ENCODE peak calls at places on chromosomes 16 and 17, in ten cellular contexts. One of them, this sample, is unnamed.

GRCh38 chr17:8875957-8876356 is 8.5 kb upstream of the PIK3R6 start:
- DNase-seq in Karpas-422: no peak
- DNase-seq in MM.1S: no peak
- DNase-seq in GM23248: peak; percentile 93
- DNase-seq in SK-N-SH: no peak
- DNase-seq in hepatocyte: no peak
- DNase-seq in PC-9: no peak
- DNase-seq in OCI-LY7: no peak
- DNase-seq in HCT116: no peak
- DNase-seq in PC-3: no peak
- DNase-seq in this sample: peak; percentile 44

GRCh38 chr16:85995591-85996461 is 96.9 kb downstream of the IRF8 start:
- DNase-seq in PC-3: no peak
- DNase-seq in hepatocyte: peak; percentile 35
- DNase-seq in GM23248: no peak
- DNase-seq in PC-9: no peak
- DNase-seq in OCI-LY7: peak; percentile 69
- DNase-seq in SK-N-SH: no peak
- DNase-seq in MM.1S: no peak
- DNase-seq in HCT116: no peak
- DNase-seq in Karpas-422: no peak
- DNase-seq in this sample: no peak

GRCh38 chr16:56192971-56193936 is 2.0 kb downstream of the GNAO1 start:
- DNase-seq in MM.1S: no peak
- DNase-seq in SK-N-SH: peak; percentile 28
- DNase-seq in OCI-LY7: no peak
- DNase-seq in hepatocyte: no peak
- DNase-seq in HCT116: no peak
- DNase-seq in PC-3: no peak
- DNase-seq in PC-9: no peak
- DNase-seq in Karpas-422: no peak
- DNase-seq in GM23248: no peak
- DNase-seq in this sample: peak; percentile 65

GRCh38 chr17:48012151-48012520 is 25.5 kb downstream of the COPZ2 start:
- DNase-seq in hepatocyte: peak; percentile 72
- DNase-seq in MM.1S: peak; percentile 85
- DNase-seq in GM23248: peak; percentile 64
- DNase-seq in HCT116: no peak
- DNase-seq in OCI-LY7: peak; percentile 89
- DNase-seq in PC-3: peak; percentile 33
- DNase-seq in PC-9: no peak
- DNase-seq in SK-N-SH: peak; percentile 95
- DNase-seq in Karpas-422: peak; percentile 93
- DNase-seq in this sample: peak; percentile 87

GRCh38 chr16:24838554-24839266 is 7.1 kb upstream of the SLC5A11 start:
- DNase-seq in HCT116: no peak
- DNase-seq in SK-N-SH: no peak
- DNase-seq in hepatocyte: peak; percentile 36
- DNase-seq in OCI-LY7: no peak
- DNase-seq in PC-9: peak; percentile 53
- DNase-seq in MM.1S: no peak
- DNase-seq in Karpas-422: no peak
- DNase-seq in PC-3: peak; percentile 30
- DNase-seq in GM23248: peak; percentile 88
- DNase-seq in this sample: no peak

GRCh38 chr17:73343168-73343634 is 31.4 kb upstream of the CDC42EP4 start:
- DNase-seq in HCT116: no peak
- DNase-seq in hepatocyte: peak; percentile 88
- DNase-seq in SK-N-SH: peak; percentile 94
- DNase-seq in PC-9: no peak
- DNase-seq in GM23248: peak; percentile 90
- DNase-seq in Karpas-422: no peak
- DNase-seq in OCI-LY7: no peak
- DNase-seq in MM.1S: no peak
- DNase-seq in PC-3: no peak
- DNase-seq in this sample: peak; percentile 89

GRCh38 chr16:55035037-55035436 is 104.4 kb downstream of the IRX5 start:
- DNase-seq in HCT116: peak; percentile 19
- DNase-seq in SK-N-SH: peak; percentile 73
- DNase-seq in PC-3: peak; percentile 3
- DNase-seq in OCI-LY7: peak; percentile 39
- DNase-seq in MM.1S: no peak
- DNase-seq in Karpas-422: peak; percentile 88
- DNase-seq in hepatocyte: peak; percentile 61
- DNase-seq in GM23248: peak; percentile 33
- DNase-seq in PC-9: no peak
- DNase-seq in this sample: peak; percentile 90

GRCh38 chr16:5325932-5326331 is 228.3 kb upstream of the EEF2KMT start:
- DNase-seq in PC-9: no peak
- DNase-seq in SK-N-SH: no peak
- DNase-seq in hepatocyte: no peak
- DNase-seq in PC-3: no peak
- DNase-seq in OCI-LY7: no peak
- DNase-seq in Karpas-422: no peak
- DNase-seq in HCT116: no peak
- DNase-seq in GM23248: no peak
- DNase-seq in MM.1S: no peak
- DNase-seq in this sample: no peak

GRCh38 chr16:30874821-30875717 is 18.8 kb downstream of the BCL7C start:
- DNase-seq in hepatocyte: peak; percentile 95
- DNase-seq in PC-3: peak; percentile 81
- DNase-seq in GM23248: peak; percentile 96
- DNase-seq in SK-N-SH: peak; percentile 93
- DNase-seq in MM.1S: peak; percentile 95
- DNase-seq in HCT116: peak; percentile 74
- DNase-seq in OCI-LY7: peak; percentile 95
- DNase-seq in Karpas-422: peak; percentile 97
- DNase-seq in PC-9: peak; percentile 75
- DNase-seq in this sample: peak; percentile 97

GRCh38 chr16:3915438-3916250 is 35.1 kb upstream of the CREBBP start:
- DNase-seq in PC-3: no peak
- DNase-seq in SK-N-SH: no peak
- DNase-seq in MM.1S: no peak
- DNase-seq in hepatocyte: no peak
- DNase-seq in HCT116: no peak
- DNase-seq in OCI-LY7: no peak
- DNase-seq in GM23248: no peak
- DNase-seq in PC-9: no peak
- DNase-seq in Karpas-422: no peak
- DNase-seq in this sample: no peak

GRCh38 chr17:76492250-76492988 is 8.8 kb downstream of the RHBDF2 start:
- DNase-seq in GM23248: no peak
- DNase-seq in Karpas-422: no peak
- DNase-seq in PC-9: no peak
- DNase-seq in hepatocyte: no peak
- DNase-seq in HCT116: no peak
- DNase-seq in SK-N-SH: no peak
- DNase-seq in PC-3: no peak
- DNase-seq in OCI-LY7: peak; percentile 81
- DNase-seq in MM.1S: no peak
- DNase-seq in this sample: no peak

GRCh38 chr16:87828071-87828971 is 41.0 kb downstream of the SLC7A5 start:
- DNase-seq in OCI-LY7: peak; percentile 80
- DNase-seq in Karpas-422: peak; percentile 86
- DNase-seq in hepatocyte: no peak
- DNase-seq in PC-9: no peak
- DNase-seq in MM.1S: no peak
- DNase-seq in SK-N-SH: no peak
- DNase-seq in PC-3: no peak
- DNase-seq in HCT116: no peak
- DNase-seq in GM23248: no peak
- DNase-seq in this sample: no peak

GRCh38 chr17:44331249-44331760 is 6.7 kb upstream of the SLC25A39 start:
- DNase-seq in OCI-LY7: peak; percentile 90
- DNase-seq in hepatocyte: peak; percentile 91
- DNase-seq in PC-9: peak; percentile 74
- DNase-seq in MM.1S: peak; percentile 90
- DNase-seq in HCT116: peak; percentile 79
- DNase-seq in PC-3: peak; percentile 97
- DNase-seq in SK-N-SH: peak; percentile 79
- DNase-seq in GM23248: peak; percentile 72
- DNase-seq in Karpas-422: peak; percentile 93
- DNase-seq in this sample: peak; percentile 93

GRCh38 chr17:61053469-61053868 is 346.2 kb upstream of the TBX2 start:
- DNase-seq in hepatocyte: no peak
- DNase-seq in OCI-LY7: no peak
- DNase-seq in PC-9: no peak
- DNase-seq in Karpas-422: no peak
- DNase-seq in GM23248: no peak
- DNase-seq in MM.1S: no peak
- DNase-seq in PC-3: peak; percentile 36
- DNase-seq in SK-N-SH: no peak
- DNase-seq in HCT116: no peak
- DNase-seq in this sample: no peak

GRCh38 chr17:80291260-80291659 is 30.6 kb downstream of the RNF213 start:
- DNase-seq in SK-N-SH: no peak
- DNase-seq in OCI-LY7: no peak
- DNase-seq in MM.1S: no peak
- DNase-seq in hepatocyte: no peak
- DNase-seq in HCT116: no peak
- DNase-seq in PC-9: no peak
- DNase-seq in Karpas-422: no peak
- DNase-seq in PC-3: no peak
- DNase-seq in GM23248: no peak
- DNase-seq in this sample: no peak

GRCh38 chr17:80833952-80834895 is 157.4 kb upstream of the CHMP6 start:
- DNase-seq in PC-9: no peak
- DNase-seq in OCI-LY7: no peak
- DNase-seq in Karpas-422: no peak
- DNase-seq in SK-N-SH: peak; percentile 64
- DNase-seq in GM23248: peak; percentile 97
- DNase-seq in MM.1S: no peak
- DNase-seq in hepatocyte: no peak
- DNase-seq in PC-3: no peak
- DNase-seq in HCT116: no peak
- DNase-seq in this sample: no peak

GRCh38 chr17:34579017-34579946 is at the start of gene TMEM132E:
- DNase-seq in PC-9: no peak
- DNase-seq in SK-N-SH: peak; percentile 75
- DNase-seq in GM23248: peak; percentile 51
- DNase-seq in PC-3: no peak
- DNase-seq in HCT116: no peak
- DNase-seq in OCI-LY7: no peak
- DNase-seq in hepatocyte: peak; percentile 68
- DNase-seq in MM.1S: no peak
- DNase-seq in Karpas-422: no peak
- DNase-seq in this sample: peak; percentile 82

GRCh38 chr17:31858647-31859486 is at the start of gene COPRS:
- DNase-seq in Karpas-422: peak; percentile 92
- DNase-seq in MM.1S: peak; percentile 87
- DNase-seq in GM23248: peak; percentile 95
- DNase-seq in PC-3: peak; percentile 67
- DNase-seq in PC-9: peak; percentile 54
- DNase-seq in OCI-LY7: peak; percentile 88
- DNase-seq in SK-N-SH: peak; percentile 99
- DNase-seq in hepatocyte: peak; percentile 95
- DNase-seq in HCT116: peak; percentile 54
- DNase-seq in this sample: peak; percentile 94

GRCh38 chr17:70683936-70684335 is 514.6 kb downstream of the KCNJ2 start:
- DNase-seq in hepatocyte: no peak
- DNase-seq in OCI-LY7: no peak
- DNase-seq in GM23248: no peak
- DNase-seq in PC-3: no peak
- DNase-seq in MM.1S: no peak
- DNase-seq in SK-N-SH: no peak
- DNase-seq in PC-9: no peak
- DNase-seq in HCT116: no peak
- DNase-seq in Karpas-422: no peak
- DNase-seq in this sample: peak; percentile 7

GRCh38 chr16:67458121-67458641 is 22.8 kb downstream of the ATP6V0D1 start:
- DNase-seq in HCT116: no peak
- DNase-seq in SK-N-SH: no peak
- DNase-seq in PC-9: no peak
- DNase-seq in PC-3: no peak
- DNase-seq in MM.1S: no peak
- DNase-seq in hepatocyte: no peak
- DNase-seq in GM23248: peak; percentile 45
- DNase-seq in OCI-LY7: no peak
- DNase-seq in Karpas-422: no peak
- DNase-seq in this sample: no peak
- H3K79me2 ChIP-seq in HCT116: no peaks in the 10 kb centered on the region
- H3K79me2 ChIP-seq in SK-N-SH: peaks cover 44% of the 10 kb centered on the region
- H3K79me2 ChIP-seq in PC-9: peaks cover 7% of the 10 kb centered on the region
- H3K79me2 ChIP-seq in PC-3: peaks cover 8% of the 10 kb centered on the region
- H3K79me2 ChIP-seq in MM.1S: peaks cover 63% of the 10 kb centered on the region
- H3K79me2 ChIP-seq in hepatocyte: peaks cover 69% of the 10 kb centered on the region
- H3K79me2 ChIP-seq in GM23248: peaks cover 86% of the 10 kb centered on the region
- H3K79me2 ChIP-seq in OCI-LY7: no peaks in the 10 kb centered on the region
- H3K79me2 ChIP-seq in Karpas-422: peaks cover 31% of the 10 kb centered on the region
- H3K79me2 ChIP-seq in this sample: no peaks in the 10 kb centered on the region

GRCh38 chr17:68145088-68145487 is 102.8 kb upstream of the AMZ2 start:
- DNase-seq in OCI-LY7: no peak
- DNase-seq in PC-9: no peak
- DNase-seq in HCT116: no peak
- DNase-seq in Karpas-422: no peak
- DNase-seq in PC-3: no peak
- DNase-seq in GM23248: no peak
- DNase-seq in SK-N-SH: peak; percentile 47
- DNase-seq in MM.1S: no peak
- DNase-seq in hepatocyte: no peak
- DNase-seq in this sample: no peak
- H3K9me2 ChIP-seq in OCI-LY7: no peaks in the 10 kb centered on the region
- H3K9me2 ChIP-seq in PC-9: no peaks in the 10 kb centered on the region
- H3K9me2 ChIP-seq in HCT116: no peaks in the 10 kb centered on the region
- H3K9me2 ChIP-seq in Karpas-422: no peaks in the 10 kb centered on the region
- H3K9me2 ChIP-seq in PC-3: no peaks in the 10 kb centered on the region
- H3K9me2 ChIP-seq in GM23248: no peaks in the 10 kb centered on the region
- H3K9me2 ChIP-seq in SK-N-SH: no peaks in the 10 kb centered on the region
- H3K9me2 ChIP-seq in MM.1S: no peaks in the 10 kb centered on the region
- H3K9me2 ChIP-seq in hepatocyte: no peaks in the 10 kb centered on the region
- H3K9me2 ChIP-seq in this sample: no peaks in the 10 kb centered on the region

GRCh38 chr16:595942-596735 is 6.3 kb downstream of the RAB40C start:
- DNase-seq in SK-N-SH: no peak
- DNase-seq in GM23248: no peak
- DNase-seq in hepatocyte: no peak
- DNase-seq in OCI-LY7: no peak
- DNase-seq in Karpas-422: no peak
- DNase-seq in MM.1S: no peak
- DNase-seq in PC-9: no peak
- DNase-seq in PC-3: peak; percentile 39
- DNase-seq in HCT116: no peak
- DNase-seq in this sample: no peak
- H3K79me2 ChIP-seq in SK-N-SH: peaks cover 67% of the 10 kb centered on the region
- H3K79me2 ChIP-seq in GM23248: peaks cover 71% of the 10 kb centered on the region
- H3K79me2 ChIP-seq in hepatocyte: peaks cover 89% of the 10 kb centered on the region
- H3K79me2 ChIP-seq in OCI-LY7: no peaks in the 10 kb centered on the region
- H3K79me2 ChIP-seq in Karpas-422: peaks cover 16% of the 10 kb centered on the region
- H3K79me2 ChIP-seq in MM.1S: peaks cover 76% of the 10 kb centered on the region
- H3K79me2 ChIP-seq in PC-9: peaks cover 50% of the 10 kb centered on the region
- H3K79me2 ChIP-seq in PC-3: peaks cover 52% of the 10 kb centered on the region
- H3K79me2 ChIP-seq in HCT116: peaks cover 21% of the 10 kb centered on the region
- H3K79me2 ChIP-seq in this sample: peaks cover 30% of the 10 kb centered on the region

DNA sequence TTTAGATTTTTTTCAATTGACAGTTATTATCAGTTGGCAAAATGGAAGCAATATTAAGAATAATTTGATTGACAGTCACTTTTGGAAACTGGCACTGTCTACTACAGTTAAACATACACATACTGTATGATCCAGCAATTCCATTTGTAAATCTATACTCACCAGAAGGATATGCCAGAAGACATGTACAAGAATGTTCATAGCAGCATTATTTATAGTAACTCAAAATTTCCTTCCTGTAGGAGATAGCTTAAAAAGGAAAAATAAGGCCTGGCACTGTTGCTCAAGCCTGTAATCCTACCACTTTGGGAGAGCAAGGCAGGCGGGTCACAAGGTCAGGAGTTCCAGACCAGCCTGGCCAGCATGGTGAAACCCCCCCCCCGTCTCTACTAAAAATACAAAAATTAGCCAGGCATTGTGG is 89.3 kb downstream of the VMP1 start:
- DNase-seq in Karpas-422: peak; percentile 12
- DNase-seq in MM.1S: no peak
- DNase-seq in PC-3: no peak
- DNase-seq in PC-9: no peak
- DNase-seq in HCT116: no peak
- DNase-seq in OCI-LY7: no peak
- DNase-seq in hepatocyte: no peak
- DNase-seq in SK-N-SH: no peak
- DNase-seq in GM23248: no peak
- DNase-seq in this sample: no peak
- H3K9me2 ChIP-seq in Karpas-422: no peaks in the 10 kb centered on the region
- H3K9me2 ChIP-seq in MM.1S: no peaks in the 10 kb centered on the region
- H3K9me2 ChIP-seq in PC-3: no peaks in the 10 kb centered on the region
- H3K9me2 ChIP-seq in PC-9: no peaks in the 10 kb centered on the region
- H3K9me2 ChIP-seq in HCT116: no peaks in the 10 kb centered on the region
- H3K9me2 ChIP-seq in OCI-LY7: no peaks in the 10 kb centered on the region
- H3K9me2 ChIP-seq in hepatocyte: no peaks in the 10 kb centered on the region
- H3K9me2 ChIP-seq in SK-N-SH: no peaks in the 10 kb centered on the region
- H3K9me2 ChIP-seq in GM23248: no peaks in the 10 kb centered on the region
- H3K9me2 ChIP-seq in this sample: no peaks in the 10 kb centered on the region